ENCODE peak calls at places on chromosomes 2 and 18, in seven cellular contexts. R, J, T, Z, I, M and X are unnamed samples.

GRCh38 chr18:55096261-55097026 is 137.2 kb upstream of the CCDC68 start:
- DNase-seq in T (peak), J (no peak), Z (peak), I (peak), R (no peak), M (peak), X (no peak)

GRCh38 chr18:565562-566061 is 14.6 kb upstream of the CETN1 start:
- DNase-seq in M (no peak), R (no peak), J (no peak), T (no peak), Z (no peak), I (no peak), X (no peak)

GRCh38 chr2:237833546-237833945 is 25.9 kb upstream of the RAMP1 start:
- DNase-seq in M (peak), R (no peak), J (no peak), T (no peak), I (no peak), Z (no peak), X (no peak)

GRCh38 chr2:235670974-235671787 is 177.3 kb downstream of the AGAP1 start:
- DNase-seq in Z (no peak), M (no peak), R (no peak), T (no peak), J (no peak), I (no peak), X (no peak)

GRCh38 chr18:72700961-72701710 is 157.0 kb upstream of the CBLN2 start:
- DNase-seq in M (peak), J (no peak), Z (peak), R (no peak), I (no peak), T (peak), X (no peak)

GRCh38 chr2:84856785-84857184 is 24.1 kb downstream of the TRABD2A start:
- DNase-seq in T (no peak), R (no peak), Z (no peak), M (no peak), I (no peak), J (no peak), X (no peak)

GRCh38 chr18:48885266-48885950 is 65.4 kb downstream of the SMAD7 start:
- DNase-seq in Z (no peak), J (no peak), T (no peak), R (no peak), M (no peak), I (no peak), X (no peak)

GRCh38 chr2:127121776-127122176 is 14.8 kb upstream of the BIN1 start:
- DNase-seq in R (peak), Z (no peak), T (no peak), M (peak), I (no peak), J (no peak), X (no peak)

GRCh38 chr2:152560163-152560562 is 157.1 kb downstream of the PRPF40A start:
- DNase-seq in R (no peak), Z (peak), M (peak), I (peak), J (no peak), T (no peak), X (no peak)

GRCh38 chr2:150028337-150028736 is 440.8 kb upstream of the MMADHC start:
- DNase-seq in R (no peak), M (no peak), Z (no peak), I (no peak), T (peak), J (no peak), X (no peak)

GRCh38 chr2:238497610-238498005 is 70.9 kb downstream of the ASB1 start:
- DNase-seq in Z (no peak), R (no peak), T (no peak), M (no peak), I (no peak), J (no peak), X (no peak)

GRCh38 chr2:28055325-28055970 is 164.9 kb downstream of the BABAM2 start:
- DNase-seq in I (no peak), R (no peak), J (no peak), T (no peak), Z (no peak), M (no peak), X (no peak)

GRCh38 chr2:166448106-166448505 is 45.9 kb downstream of the SCN7A start:
- DNase-seq in Z (no peak), R (no peak), J (no peak), T (no peak), M (no peak), I (no peak), X (no peak)

GRCh38 chr2:70467831-70468810 is 85.5 kb downstream of the TGFA start:
- DNase-seq in R (no peak), J (no peak), I (no peak), M (no peak), Z (no peak), T (no peak), X (no peak)

GRCh38 chr18:34651586-34652369 is 58.3 kb upstream of the DTNA start:
- DNase-seq in J (no peak), R (no peak), Z (no peak), I (no peak), T (no peak), M (no peak), X (no peak)

GRCh38 chr2:23697256-23697655 is 229.7 kb downstream of the ATAD2B start:
- DNase-seq in I (no peak), T (no peak), Z (no peak), R (no peak), M (no peak), J (no peak), X (no peak)

GRCh38 chr2:60318544-60318943 is 234.9 kb downstream of the BCL11A start:
- DNase-seq in T (peak), Z (no peak), I (no peak), R (no peak), J (no peak), M (no peak), X (no peak)

GRCh38 chr2:160812830-160813505 is 319.4 kb upstream of the RBMS1 start:
- DNase-seq in R (no peak), Z (no peak), M (no peak), T (no peak), J (no peak), I (no peak), X (no peak)

GRCh38 chr18:67300498-67300897 is 216.0 kb downstream of the DSEL start:
- DNase-seq in R (no peak), I (peak), T (no peak), J (no peak), M (no peak), Z (no peak), X (no peak)

GRCh38 chr2:219057709-219058540 is 2.8 kb downstream of the IHH start:
- DNase-seq in J (peak), R (peak), Z (peak), T (peak), M (peak), I (peak), X (no peak)

GRCh38 chr2:128445533-128445900 is 126.8 kb upstream of the HS6ST1 start:
- DNase-seq in T (no peak), I (no peak), Z (no peak), R (peak), J (no peak), M (no peak), X (no peak)

GRCh38 chr2:230762317-230762896 is 49.8 kb downstream of the CAB39 start:
- DNase-seq in I (peak), J (no peak), T (peak), R (no peak), Z (peak), M (no peak), X (no peak)

GRCh38 chr2:16664809-16665745 is 557 bp downstream of the CYRIA start:
- DNase-seq in R (no peak), T (no peak), M (no peak), I (no peak), Z (no peak), J (no peak), X (no peak)